ENCODE peak calls at places on chromosome 6, in eight cellular contexts. One of them, this sample, is unnamed. For H3K4me1, the result is how much of the 10 kb centered on the place peaks cover.

GRCh38 chr6:142322504-142323198 is 20.8 kb downstream of the ADGRG6 start:
- DNase-seq in H1: no peak
- DNase-seq in SJCRH30: no peak
- DNase-seq in ascending aorta: no peak
- DNase-seq in stomach: no peak
- DNase-seq in A549: no peak
- DNase-seq in SK-N-SH: no peak
- DNase-seq in CD4-positive, CD25-positive, alpha-beta regulatory T cell: no peak
- DNase-seq in this sample: no peak

GRCh38 chr6:160256445-160256844 is 2.2 kb downstream of the SLC22A2 start:
- DNase-seq in ascending aorta: no peak
- DNase-seq in SK-N-SH: no peak
- DNase-seq in SJCRH30: no peak
- DNase-seq in CD4-positive, CD25-positive, alpha-beta regulatory T cell: no peak
- DNase-seq in stomach: no peak
- DNase-seq in H1: no peak
- DNase-seq in A549: no peak
- DNase-seq in this sample: no peak

GRCh38 chr6:30234361-30234760 is 21.2 kb upstream of the TRIM26 start:
- DNase-seq in stomach: no peak
- DNase-seq in ascending aorta: no peak
- DNase-seq in SJCRH30: no peak
- DNase-seq in CD4-positive, CD25-positive, alpha-beta regulatory T cell: no peak
- DNase-seq in H1: no peak
- DNase-seq in A549: no peak
- DNase-seq in SK-N-SH: no peak
- DNase-seq in this sample: no peak

GRCh38 chr6:28841290-28841689 is 82.5 kb downstream of the TRIM27 start:
- DNase-seq in A549: no peak
- DNase-seq in ascending aorta: no peak
- DNase-seq in stomach: no peak
- DNase-seq in SJCRH30: no peak
- DNase-seq in H1: no peak
- DNase-seq in SK-N-SH: no peak
- DNase-seq in CD4-positive, CD25-positive, alpha-beta regulatory T cell: no peak
- DNase-seq in this sample: no peak

GRCh38 chr6:154403803-154404202 is 47.2 kb upstream of the IPCEF1 start:
- DNase-seq in SJCRH30: peak
- DNase-seq in CD4-positive, CD25-positive, alpha-beta regulatory T cell: no peak
- DNase-seq in stomach: peak
- DNase-seq in H1: no peak
- DNase-seq in A549: no peak
- DNase-seq in SK-N-SH: peak
- DNase-seq in ascending aorta: no peak
- DNase-seq in this sample: no peak

GRCh38 chr6:115766745-115767462 is 293.8 kb downstream of the FRK start:
- DNase-seq in CD4-positive, CD25-positive, alpha-beta regulatory T cell: no peak
- DNase-seq in A549: no peak
- DNase-seq in SJCRH30: no peak
- DNase-seq in ascending aorta: no peak
- DNase-seq in stomach: no peak
- DNase-seq in H1: no peak
- DNase-seq in SK-N-SH: no peak
- DNase-seq in this sample: no peak

GRCh38 chr6:82182756-82183155 is 64.8 kb downstream of the IBTK start:
- DNase-seq in H1: no peak
- DNase-seq in A549: no peak
- DNase-seq in SJCRH30: no peak
- DNase-seq in stomach: no peak
- DNase-seq in SK-N-SH: no peak
- DNase-seq in CD4-positive, CD25-positive, alpha-beta regulatory T cell: no peak
- DNase-seq in ascending aorta: no peak
- DNase-seq in this sample: no peak

GRCh38 chr6:34248198-34248726 is 544 bp downstream of the SMIM29 start:
- DNase-seq in CD4-positive, CD25-positive, alpha-beta regulatory T cell: peak
- DNase-seq in A549: no peak
- DNase-seq in stomach: peak
- DNase-seq in SK-N-SH: peak
- DNase-seq in ascending aorta: peak
- DNase-seq in H1: no peak
- DNase-seq in SJCRH30: peak
- DNase-seq in this sample: no peak

DNA sequence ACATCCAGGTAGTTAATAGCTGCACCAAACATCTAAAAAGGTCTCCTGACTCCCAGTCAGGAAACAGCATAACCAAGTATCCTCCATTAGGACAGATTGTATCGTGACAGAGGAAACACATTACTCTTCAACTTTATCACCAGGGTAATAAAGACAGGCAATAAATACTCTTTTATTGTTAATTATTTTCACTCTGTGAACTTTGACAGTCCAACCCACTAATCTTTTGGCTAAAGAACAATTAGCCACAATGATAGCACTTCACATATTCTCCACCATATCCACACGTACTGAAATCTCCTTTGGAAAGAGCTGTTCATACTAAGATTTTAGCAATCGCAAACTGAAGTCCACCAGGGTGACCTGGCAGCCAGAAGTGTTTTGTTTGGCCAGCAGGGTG is 46.4 kb downstream of the ARHGAP18 start:
- DNase-seq in H1: no peak
- DNase-seq in SJCRH30: no peak
- DNase-seq in SK-N-SH: no peak
- DNase-seq in ascending aorta: no peak
- DNase-seq in stomach: no peak
- DNase-seq in A549: no peak
- DNase-seq in CD4-positive, CD25-positive, alpha-beta regulatory T cell: no peak
- DNase-seq in this sample: no peak
- H3K4me1 ChIP-seq in H1: under half
- H3K4me1 ChIP-seq in SJCRH30: under half
- H3K4me1 ChIP-seq in SK-N-SH: half or more
- H3K4me1 ChIP-seq in ascending aorta: under half
- H3K4me1 ChIP-seq in stomach: half or more
- H3K4me1 ChIP-seq in A549: half or more
- H3K4me1 ChIP-seq in CD4-positive, CD25-positive, alpha-beta regulatory T cell: under half
- H3K4me1 ChIP-seq in this sample: under half

DNA sequence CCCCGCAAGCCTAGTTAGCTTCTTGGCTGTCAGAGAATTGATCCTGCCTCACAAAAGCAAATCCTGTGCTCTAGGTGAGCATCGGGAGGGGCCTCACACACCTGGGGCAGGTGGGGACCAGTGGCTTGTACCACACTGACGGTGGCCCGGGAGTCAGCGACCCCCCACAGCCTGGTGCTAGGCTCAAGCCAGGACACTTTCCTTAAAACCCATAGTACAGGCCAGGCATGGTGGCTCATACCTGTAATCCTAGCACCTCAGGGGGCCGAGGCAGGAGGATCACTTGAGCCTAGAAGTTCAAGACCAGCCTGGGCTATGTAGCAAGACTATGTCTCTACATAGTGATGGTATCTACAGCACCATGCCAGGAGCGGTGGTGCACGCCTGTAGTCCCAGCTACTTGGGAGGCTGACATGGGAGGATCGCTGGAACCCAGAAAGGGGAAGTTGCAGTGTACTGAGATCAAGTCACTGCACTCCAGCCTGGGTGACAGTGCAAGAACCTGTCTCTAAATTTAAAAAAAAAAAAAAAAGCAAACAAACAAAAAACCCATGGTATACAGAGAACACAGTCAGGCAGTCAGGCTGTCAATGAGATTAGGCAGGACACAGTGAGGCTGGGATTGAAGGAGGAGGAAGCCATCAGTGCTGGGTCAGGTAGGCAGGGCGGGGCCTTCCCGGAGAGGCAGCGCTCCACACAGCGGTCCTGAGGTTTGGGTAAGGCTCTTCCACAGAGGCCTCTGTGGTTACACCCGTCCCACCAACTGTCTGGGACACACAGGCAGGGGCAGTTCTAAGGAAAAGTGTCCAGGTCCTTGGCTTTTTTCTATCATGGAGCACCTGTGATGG is 41.3 kb downstream of the SYNJ2 start:
- DNase-seq in stomach: no peak
- DNase-seq in A549: no peak
- DNase-seq in H1: no peak
- DNase-seq in CD4-positive, CD25-positive, alpha-beta regulatory T cell: no peak
- DNase-seq in SJCRH30: no peak
- DNase-seq in SK-N-SH: no peak
- DNase-seq in ascending aorta: no peak
- DNase-seq in this sample: no peak
- H3K4me1 ChIP-seq in stomach: half or more
- H3K4me1 ChIP-seq in A549: half or more
- H3K4me1 ChIP-seq in H1: under half
- H3K4me1 ChIP-seq in CD4-positive, CD25-positive, alpha-beta regulatory T cell: under half
- H3K4me1 ChIP-seq in SJCRH30: half or more
- H3K4me1 ChIP-seq in SK-N-SH: under half
- H3K4me1 ChIP-seq in ascending aorta: under half
- H3K4me1 ChIP-seq in this sample: under half

GRCh38 chr6:21708181-21708580 is 114.6 kb downstream of the SOX4 start:
- DNase-seq in SK-N-SH: no peak
- DNase-seq in ascending aorta: no peak
- DNase-seq in stomach: no peak
- DNase-seq in CD4-positive, CD25-positive, alpha-beta regulatory T cell: no peak
- DNase-seq in A549: no peak
- DNase-seq in H1: no peak
- DNase-seq in SJCRH30: no peak
- DNase-seq in this sample: no peak

GRCh38 chr6:21707527-21707926 is 114.0 kb downstream of the SOX4 start:
- DNase-seq in ascending aorta: no peak
- DNase-seq in SJCRH30: no peak
- DNase-seq in SK-N-SH: no peak
- DNase-seq in H1: no peak
- DNase-seq in stomach: no peak
- DNase-seq in CD4-positive, CD25-positive, alpha-beta regulatory T cell: no peak
- DNase-seq in A549: no peak
- DNase-seq in this sample: no peak

GRCh38 chr6:21712213-21712612 is 118.7 kb downstream of the SOX4 start:
- DNase-seq in SJCRH30: no peak
- DNase-seq in SK-N-SH: no peak
- DNase-seq in CD4-positive, CD25-positive, alpha-beta regulatory T cell: no peak
- DNase-seq in stomach: no peak
- DNase-seq in A549: no peak
- DNase-seq in ascending aorta: no peak
- DNase-seq in H1: no peak
- DNase-seq in this sample: no peak

GRCh38 chr6:21710908-21711627 is 117.5 kb downstream of the SOX4 start:
- DNase-seq in SK-N-SH: no peak
- DNase-seq in stomach: no peak
- DNase-seq in ascending aorta: no peak
- DNase-seq in CD4-positive, CD25-positive, alpha-beta regulatory T cell: no peak
- DNase-seq in SJCRH30: no peak
- DNase-seq in A549: no peak
- DNase-seq in H1: no peak
- DNase-seq in this sample: no peak
- H3K4me1 ChIP-seq in SK-N-SH: under half
- H3K4me1 ChIP-seq in stomach: under half
- H3K4me1 ChIP-seq in ascending aorta: under half
- H3K4me1 ChIP-seq in CD4-positive, CD25-positive, alpha-beta regulatory T cell: under half
- H3K4me1 ChIP-seq in SJCRH30: under half
- H3K4me1 ChIP-seq in A549: under half
- H3K4me1 ChIP-seq in H1: under half
- H3K4me1 ChIP-seq in this sample: under half

GRCh38 chr6:157991067-157991432 is 9.4 kb downstream of the SYNJ2 start:
- DNase-seq in CD4-positive, CD25-positive, alpha-beta regulatory T cell: no peak
- DNase-seq in ascending aorta: no peak
- DNase-seq in stomach: no peak
- DNase-seq in A549: no peak
- DNase-seq in SJCRH30: no peak
- DNase-seq in SK-N-SH: no peak
- DNase-seq in H1: no peak
- DNase-seq in this sample: no peak

GRCh38 chr6:157990321-157991066 is 8.8 kb downstream of the SYNJ2 start:
- DNase-seq in A549: no peak
- DNase-seq in SJCRH30: peak
- DNase-seq in stomach: no peak
- DNase-seq in SK-N-SH: no peak
- DNase-seq in H1: no peak
- DNase-seq in CD4-positive, CD25-positive, alpha-beta regulatory T cell: peak
- DNase-seq in ascending aorta: no peak
- DNase-seq in this sample: no peak

GRCh38 chr6:157988700-157989063 is 7.0 kb downstream of the SYNJ2 start:
- DNase-seq in stomach: no peak
- DNase-seq in SK-N-SH: no peak
- DNase-seq in H1: no peak
- DNase-seq in A549: no peak
- DNase-seq in SJCRH30: no peak
- DNase-seq in CD4-positive, CD25-positive, alpha-beta regulatory T cell: no peak
- DNase-seq in ascending aorta: no peak
- DNase-seq in this sample: no peak

GRCh38 chr6:157987788-157988699 is 6.4 kb downstream of the SYNJ2 start:
- DNase-seq in ascending aorta: no peak
- DNase-seq in stomach: no peak
- DNase-seq in SJCRH30: no peak
- DNase-seq in SK-N-SH: no peak
- DNase-seq in CD4-positive, CD25-positive, alpha-beta regulatory T cell: no peak
- DNase-seq in H1: no peak
- DNase-seq in A549: no peak
- DNase-seq in this sample: no peak

GRCh38 chr6:157989541-157990289 is 8.1 kb downstream of the SYNJ2 start:
- DNase-seq in SK-N-SH: peak
- DNase-seq in CD4-positive, CD25-positive, alpha-beta regulatory T cell: no peak
- DNase-seq in ascending aorta: no peak
- DNase-seq in H1: no peak
- DNase-seq in A549: no peak
- DNase-seq in SJCRH30: peak
- DNase-seq in stomach: peak
- DNase-seq in this sample: no peak
- H3K4me1 ChIP-seq in SK-N-SH: under half
- H3K4me1 ChIP-seq in CD4-positive, CD25-positive, alpha-beta regulatory T cell: under half
- H3K4me1 ChIP-seq in ascending aorta: under half
- H3K4me1 ChIP-seq in H1: under half
- H3K4me1 ChIP-seq in A549: half or more
- H3K4me1 ChIP-seq in SJCRH30: under half
- H3K4me1 ChIP-seq in stomach: half or more
- H3K4me1 ChIP-seq in this sample: under half

GRCh38 chr6:56538851-56539250 is 103.8 kb downstream of the DST start:
- DNase-seq in stomach: no peak
- DNase-seq in H1: no peak
- DNase-seq in CD4-positive, CD25-positive, alpha-beta regulatory T cell: no peak
- DNase-seq in SJCRH30: no peak
- DNase-seq in SK-N-SH: no peak
- DNase-seq in ascending aorta: no peak
- DNase-seq in A549: no peak
- DNase-seq in this sample: no peak

GRCh38 chr6:56540950-56541600 is 101.6 kb downstream of the DST start:
- DNase-seq in stomach: no peak
- DNase-seq in H1: no peak
- DNase-seq in ascending aorta: no peak
- DNase-seq in SK-N-SH: no peak
- DNase-seq in A549: no peak
- DNase-seq in CD4-positive, CD25-positive, alpha-beta regulatory T cell: no peak
- DNase-seq in SJCRH30: peak
- DNase-seq in this sample: no peak

GRCh38 chr6:56540232-56540631 is 102.5 kb downstream of the DST start:
- DNase-seq in SK-N-SH: no peak
- DNase-seq in CD4-positive, CD25-positive, alpha-beta regulatory T cell: no peak
- DNase-seq in ascending aorta: no peak
- DNase-seq in SJCRH30: peak
- DNase-seq in H1: no peak
- DNase-seq in stomach: no peak
- DNase-seq in A549: no peak
- DNase-seq in this sample: no peak

GRCh38 chr6:56541736-56542366 is 100.8 kb downstream of the DST start:
- DNase-seq in H1: no peak
- DNase-seq in SK-N-SH: no peak
- DNase-seq in A549: no peak
- DNase-seq in CD4-positive, CD25-positive, alpha-beta regulatory T cell: no peak
- DNase-seq in SJCRH30: peak
- DNase-seq in stomach: no peak
- DNase-seq in ascending aorta: no peak
- DNase-seq in this sample: no peak

GRCh38 chr6:56539503-56540105 is 103.1 kb downstream of the DST start:
- DNase-seq in SK-N-SH: no peak
- DNase-seq in SJCRH30: peak
- DNase-seq in ascending aorta: no peak
- DNase-seq in H1: no peak
- DNase-seq in stomach: no peak
- DNase-seq in CD4-positive, CD25-positive, alpha-beta regulatory T cell: no peak
- DNase-seq in A549: no peak
- DNase-seq in this sample: no peak
- H3K4me1 ChIP-seq in SK-N-SH: under half
- H3K4me1 ChIP-seq in SJCRH30: under half
- H3K4me1 ChIP-seq in ascending aorta: under half
- H3K4me1 ChIP-seq in H1: under half
- H3K4me1 ChIP-seq in stomach: half or more
- H3K4me1 ChIP-seq in CD4-positive, CD25-positive, alpha-beta regulatory T cell: under half
- H3K4me1 ChIP-seq in A549: under half
- H3K4me1 ChIP-seq in this sample: under half